ENCODE peak calls at places on chromosomes 16 and 17, in six cellular contexts. R, Y, Q, V, I and Z are unnamed samples.

GRCh38 chr16:64182985-64183384 is 938.9 kb downstream of the CDH11 start:
- DNase-seq in R (no peak), Y (no peak), Q (no peak), V (no peak), I (peak), Z (no peak)

GRCh38 chr16:27470567-27471431 is 68.8 kb downstream of the IL21R start:
- DNase-seq in R (no peak), Y (no peak), Q (no peak), V (peak), I (peak), Z (no peak)

GRCh38 chr17:34511265-34511664 is 68.1 kb upstream of the TMEM132E start:
- DNase-seq in R (no peak), Y (no peak), Q (no peak), V (no peak), I (no peak), Z (no peak)

GRCh38 chr16:11581677-11582076 is 5.0 kb downstream of the LITAF start:
- DNase-seq in R (no peak), Y (no peak), Q (peak), V (no peak), I (no peak), Z (no peak)

GRCh38 chr17:10730956-10731879 is 1.4 kb upstream of the TMEM220 start:
- DNase-seq in R (no peak), Y (no peak), Q (no peak), V (no peak), I (no peak), Z (no peak)

GRCh38 chr16:60727856-60728255 is 1308.4 kb downstream of the CDH8 start:
- DNase-seq in R (no peak), Y (no peak), Q (no peak), V (no peak), I (no peak), Z (no peak)

GRCh38 chr16:6571044-6571443 is 761.6 kb upstream of the RBFOX1 start:
- DNase-seq in R (no peak), Y (no peak), Q (peak), V (no peak), I (no peak), Z (no peak)

GRCh38 chr16:17451835-17452234 is 18.9 kb downstream of the XYLT1 start:
- DNase-seq in R (no peak), Y (no peak), Q (no peak), V (no peak), I (no peak), Z (no peak)

GRCh38 chr17:38317081-38317480 is 20.1 kb downstream of the MRPL45 start:
- DNase-seq in R (no peak), Y (no peak), Q (no peak), V (no peak), I (no peak), Z (no peak)

GRCh38 chr17:57438031-57438731 is 181.9 kb downstream of the MSI2 start:
- DNase-seq in R (peak), Y (no peak), Q (no peak), V (no peak), I (no peak), Z (peak)

GRCh38 chr16:69365901-69366300 is 14.3 kb upstream of the TMED6 start:
- DNase-seq in R (no peak), Y (no peak), Q (no peak), V (no peak), I (peak), Z (no peak)

GRCh38 chr17:78935419-78936323 is 10.5 kb upstream of the TIMP2 start:
- DNase-seq in R (no peak), Y (no peak), Q (no peak), V (peak), I (peak), Z (no peak)

GRCh38 chr17:66549731-66550207 is 247.4 kb downstream of the PRKCA start:
- DNase-seq in R (no peak), Y (no peak), Q (peak), V (no peak), I (peak), Z (no peak)

GRCh38 chr17:51701501-51701900 is 441.2 kb downstream of the UTP18 start:
- DNase-seq in R (no peak), Y (no peak), Q (no peak), V (no peak), I (no peak), Z (no peak)

GRCh38 chr16:86818701-86819522 is 240.6 kb downstream of the FOXL1 start:
- DNase-seq in R (no peak), Y (no peak), Q (peak), V (no peak), I (no peak), Z (no peak)

GRCh38 chr17:35684046-35684802 is 47.2 kb upstream of the RASL10B start:
- DNase-seq in R (no peak), Y (no peak), Q (peak), V (no peak), I (peak), Z (no peak)

GRCh38 chr17:36152639-36153120 is 23.8 kb downstream of the TBC1D3B start:
- DNase-seq in R (no peak), Y (no peak), Q (no peak), V (no peak), I (no peak), Z (no peak)

GRCh38 chr17:70905796-70906195 is 736.5 kb downstream of the KCNJ2 start:
- DNase-seq in R (no peak), Y (no peak), Q (peak), V (peak), I (peak), Z (no peak)

GRCh38 chr17:28406478-28406824 is 439 bp upstream of the SLC46A1 start:
- DNase-seq in R (no peak), Y (no peak), Q (peak), V (no peak), I (no peak), Z (no peak)

GRCh38 chr17:28898261-28898955 is 875 bp upstream of the FLOT2 start:
- DNase-seq in R (no peak), Y (no peak), Q (no peak), V (no peak), I (no peak), Z (no peak)

GRCh38 chr17:4463818-4464501 is 30.2 kb downstream of the SPNS3 start:
- DNase-seq in R (no peak), Y (no peak), Q (no peak), V (no peak), I (no peak), Z (no peak)

GRCh38 chr17:48575066-48575582 is 3.0 kb downstream of the HOXB4 start:
- DNase-seq in R (no peak), Y (no peak), Q (no peak), V (no peak), I (no peak), Z (no peak)

GRCh38 chr16:31138621-31139578 is 3.4 kb upstream of the PRSS8 start:
- DNase-seq in R (no peak), Y (no peak), Q (peak), V (peak), I (peak), Z (no peak)

GRCh38 chr17:70070297-70071027 is 4.6 kb upstream of the KCNJ16 start:
- DNase-seq in R (no peak), Y (no peak), Q (no peak), V (no peak), I (no peak), Z (no peak)

GRCh38 chr17:68248886-68249872 is 1.3 kb downstream of the AMZ2 start:
- DNase-seq in R (no peak), Y (no peak), Q (no peak), V (no peak), I (no peak), Z (no peak)

GRCh38 chr17:43532581-43532980 is 13.6 kb downstream of the ETV4 start:
- DNase-seq in R (no peak), Y (no peak), Q (no peak), V (no peak), I (no peak), Z (no peak)

GRCh38 chr17:2071024-2071385 is 16.1 kb downstream of the HIC1 start:
- DNase-seq in R (no peak), Y (no peak), Q (no peak), V (no peak), I (no peak), Z (no peak)

GRCh38 chr17:9544221-9544620 is 31.4 kb downstream of the STX8 start:
- DNase-seq in R (no peak), Y (no peak), Q (no peak), V (no peak), I (no peak), Z (no peak)

GRCh38 chr17:42979511-42980273 is at the start of gene PTGES3L:
- DNase-seq in R (peak), Y (no peak), Q (peak), V (peak), I (peak), Z (peak)

GRCh38 chr16:51022852-51023251 is 128.2 kb downstream of the SALL1 start:
- DNase-seq in R (no peak), Y (no peak), Q (no peak), V (no peak), I (no peak), Z (no peak)

GRCh38 chr17:27929990-27930389 is 36.8 kb upstream of the LYRM9 start:
- DNase-seq in R (no peak), Y (no peak), Q (peak), V (no peak), I (peak), Z (no peak)

GRCh38 chr16:20938426-20938825 is 37.9 kb downstream of the LYRM1 start:
- DNase-seq in R (no peak), Y (no peak), Q (no peak), V (no peak), I (peak), Z (no peak)

DNA sequence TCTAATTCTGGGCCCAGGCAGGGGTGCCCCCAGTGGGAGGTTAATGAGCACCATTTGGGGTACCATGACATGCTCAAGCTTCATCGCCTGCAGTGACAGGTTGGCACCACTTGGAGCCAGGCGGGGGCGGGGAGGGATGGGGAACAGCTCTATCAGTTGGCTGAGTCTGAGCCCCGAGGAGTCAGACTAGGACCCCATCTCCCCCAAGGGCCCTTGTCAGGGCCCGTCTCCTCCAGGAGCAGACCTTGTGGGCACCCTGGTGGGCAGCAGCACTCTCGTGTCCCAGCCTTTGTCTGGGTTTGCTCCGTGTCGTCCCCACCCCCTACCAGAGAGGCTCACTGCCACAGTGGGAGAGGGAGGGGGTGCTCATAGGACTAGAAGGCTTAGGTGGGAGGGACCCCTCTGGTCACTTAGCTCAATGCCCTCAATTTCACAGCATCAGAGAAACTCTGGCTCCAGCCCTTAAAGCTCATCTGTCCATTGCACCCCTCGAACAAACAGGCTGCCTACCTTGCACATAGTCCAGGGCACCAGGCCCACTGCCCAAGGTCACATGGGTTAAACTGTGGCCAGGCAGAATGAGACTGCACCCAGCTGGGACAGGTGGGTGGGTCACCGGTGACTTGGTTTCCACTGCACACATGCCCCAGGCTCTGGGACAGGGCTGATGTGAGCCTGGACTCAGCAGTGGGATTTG is 4.1 kb downstream of the PPP1R9B start:
- DNase-seq in R (no peak), Y (no peak), Q (no peak), V (no peak), I (no peak), Z (no peak)
- H3K4me3 ChIP-seq in R (no peak), Y (no peak), Q (no peak), V (peak), I (no peak), Z (no peak)

GRCh38 chr16:19169081-19169639 is 1.1 kb downstream of the SYT17 start:
- DNase-seq in R (no peak), Y (no peak), Q (no peak), V (no peak), I (no peak), Z (no peak)
- H3K4me3 ChIP-seq in R (no peak), Y (no peak), Q (no peak), V (peak), I (no peak), Z (no peak)

DNA sequence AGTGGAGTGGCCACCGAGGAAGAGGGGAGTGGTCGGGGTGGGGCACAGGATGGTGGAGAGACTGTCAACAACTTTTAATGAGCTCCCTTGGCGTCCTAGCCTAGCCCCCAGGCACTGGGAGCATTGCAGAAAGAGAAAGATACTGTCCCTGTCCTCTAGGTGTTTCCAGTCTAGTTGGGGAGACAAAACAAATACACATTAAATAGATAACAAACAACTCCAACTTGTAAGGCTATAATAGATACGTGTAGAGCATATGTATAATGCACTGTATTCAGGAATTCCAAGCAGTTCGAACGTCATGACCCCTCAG is 435 bp upstream of the UBE2O start:
- DNase-seq in R (no peak), Y (no peak), Q (no peak), V (no peak), I (no peak), Z (no peak)
- H3K4me3 ChIP-seq in R (no peak), Y (peak), Q (no peak), V (peak), I (no peak), Z (no peak)

DNA sequence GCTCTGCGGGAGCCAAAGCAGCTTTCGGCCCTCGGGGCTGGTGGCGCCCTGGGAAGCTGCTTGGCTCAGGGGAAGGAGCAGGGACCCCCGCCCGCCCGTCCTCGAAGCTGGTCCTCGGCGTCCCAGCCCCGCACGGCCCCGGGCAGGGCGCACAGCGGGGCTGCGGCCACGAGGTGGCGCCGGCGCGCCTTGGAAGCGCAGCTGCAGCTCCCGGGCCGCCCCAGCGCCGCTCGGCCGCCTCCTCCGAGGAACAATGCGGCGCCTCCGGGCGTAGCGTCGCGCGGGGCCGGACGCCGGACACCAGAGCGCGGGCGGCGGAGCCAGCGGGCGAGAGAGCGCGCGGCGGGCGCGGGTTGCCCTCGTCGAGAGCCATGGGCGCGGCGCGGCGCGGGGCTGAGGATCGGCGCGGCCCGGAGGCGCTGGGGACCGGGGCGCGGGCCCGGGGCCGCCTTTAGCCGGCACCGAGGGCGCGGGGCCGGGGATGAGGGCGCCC is at the start of gene MGAT5B:
- DNase-seq in R (peak), Y (peak), Q (peak), V (peak), I (peak), Z (peak)
- H3K4me3 ChIP-seq in R (no peak), Y (peak), Q (peak), V (peak), I (peak), Z (peak)

GRCh38 chr16:48910214-48910613 is 300.2 kb upstream of the N4BP1 start:
- DNase-seq in R (no peak), Y (no peak), Q (no peak), V (no peak), I (no peak), Z (no peak)

GRCh38 chr16:48914070-48914469 is 304.1 kb upstream of the N4BP1 start:
- DNase-seq in R (no peak), Y (no peak), Q (peak), V (no peak), I (no peak), Z (no peak)

GRCh38 chr16:48912360-48912759 is 302.4 kb upstream of the N4BP1 start:
- DNase-seq in R (no peak), Y (no peak), Q (peak), V (no peak), I (no peak), Z (peak)

GRCh38 chr16:48911700-48912099 is 301.7 kb upstream of the N4BP1 start:
- DNase-seq in R (no peak), Y (no peak), Q (no peak), V (no peak), I (no peak), Z (no peak)

DNA sequence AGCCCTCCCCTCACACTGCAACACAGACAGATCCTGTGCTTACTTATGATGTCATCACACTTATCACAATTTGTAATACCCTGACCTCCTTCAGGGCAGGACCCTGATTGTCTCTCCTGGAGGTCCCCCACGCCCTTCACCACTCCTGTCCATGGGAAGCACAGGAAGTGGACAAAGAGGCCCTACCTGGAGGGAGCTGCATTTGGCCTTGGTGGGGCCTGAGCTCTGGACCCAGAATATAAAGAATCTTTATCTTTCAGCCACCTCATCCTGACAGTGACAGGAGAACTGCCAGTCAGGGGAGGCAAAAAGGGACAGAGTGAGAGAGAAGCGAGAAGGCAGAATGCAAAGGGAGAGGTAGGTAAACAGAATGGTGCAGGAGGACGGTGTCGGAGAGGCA is 303.4 kb upstream of the N4BP1 start:
- DNase-seq in R (no peak), Y (no peak), Q (no peak), V (no peak), I (no peak), Z (no peak)
- H3K4me3 ChIP-seq in R (no peak), Y (no peak), Q (no peak), V (no peak), I (no peak), Z (no peak)

GRCh38 chr17:74202879-74203432 is 522 bp upstream of the RPL38 start:
- DNase-seq in R (no peak), Y (no peak), Q (no peak), V (no peak), I (no peak), Z (no peak)
- H3K4me3 ChIP-seq in R (no peak), Y (peak), Q (no peak), V (peak), I (peak), Z (peak)

GRCh38 chr17:39867891-39868553 is at the start of gene ZPBP2:
- DNase-seq in R (no peak), Y (peak), Q (no peak), V (no peak), I (no peak), Z (no peak)
- H3K4me3 ChIP-seq in R (no peak), Y (peak), Q (no peak), V (peak), I (no peak), Z (no peak)

GRCh38 chr17:75590314-75590761 is 2.7 kb downstream of the MYO15B start:
- DNase-seq in R (no peak), Y (no peak), Q (no peak), V (no peak), I (no peak), Z (no peak)

GRCh38 chr17:75588546-75589016 is 981 bp downstream of the MYO15B start:
- DNase-seq in R (no peak), Y (no peak), Q (no peak), V (no peak), I (no peak), Z (no peak)

GRCh38 chr17:75589017-75589918 is 1.7 kb downstream of the MYO15B start:
- DNase-seq in R (peak), Y (peak), Q (peak), V (peak), I (peak), Z (peak)

GRCh38 chr17:75590849-75591721 is 3.5 kb downstream of the MYO15B start:
- DNase-seq in R (no peak), Y (no peak), Q (no peak), V (no peak), I (no peak), Z (no peak)

GRCh38 chr17:75589919-75590303 is 2.3 kb downstream of the MYO15B start:
- DNase-seq in R (no peak), Y (no peak), Q (no peak), V (no peak), I (no peak), Z (no peak)
- H3K4me3 ChIP-seq in R (no peak), Y (peak), Q (no peak), V (peak), I (no peak), Z (peak)